ENCODE peak calls at places on chromosomes 4 and X, in nine cellular contexts. O, U, R, Q, J, D, H, M and X are unnamed samples.

GRCh38 chr4:144748814-144749555 is 103.0 kb downstream of the HHIP start:
- DNase-seq in O (no peak), U (no peak), R (no peak), Q (no peak), J (no peak), D (no peak), H (no peak), M (no peak), X (no peak)

GRCh38 chr4:40564815-40565505 is 64.7 kb downstream of the RBM47 start:
- DNase-seq in O (no peak), U (no peak), R (no peak), Q (no peak), J (no peak), D (no peak), H (no peak), M (no peak), X (no peak)

GRCh38 chr4:150337709-150338108 is 244.2 kb upstream of the MAB21L2 start:
- DNase-seq in O (peak), U (no peak), R (no peak), Q (no peak), J (no peak), D (no peak), H (no peak), M (no peak), X (no peak)

GRCh38 chrX:153571159-153571908 is 27.6 kb downstream of the CCNQ start:
- DNase-seq in O (no peak), U (no peak), R (no peak), Q (no peak), J (no peak), D (no peak), H (no peak), M (no peak), X (no peak)

GRCh38 chr4:127741247-127741646 is 11.0 kb downstream of the SLC25A31 start:
- DNase-seq in O (no peak), U (no peak), R (no peak), Q (no peak), J (no peak), D (no peak), H (no peak), M (no peak), X (no peak)

GRCh38 chr4:78616046-78616498 is 64.5 kb downstream of the ANXA3 start:
- DNase-seq in O (peak), U (no peak), R (no peak), Q (no peak), J (no peak), D (no peak), H (no peak), M (no peak), X (no peak)

GRCh38 chrX:105822138-105823091 is at the start of gene NRK:
- DNase-seq in O (no peak), U (no peak), R (no peak), Q (no peak), J (peak), D (no peak), H (peak), M (peak), X (no peak)

GRCh38 chr4:71941001-71941400 is 90.8 kb upstream of the NPFFR2 start:
- DNase-seq in O (peak), U (peak), R (no peak), Q (peak), J (peak), D (no peak), H (no peak), M (no peak), X (no peak)

GRCh38 chr4:170079981-170080380 is 9.8 kb downstream of the AADAT start:
- DNase-seq in O (peak), U (no peak), R (no peak), Q (no peak), J (no peak), D (no peak), H (no peak), M (no peak), X (no peak)

GRCh38 chr4:2646386-2647149 is 109.6 kb downstream of the TNIP2 start:
- DNase-seq in O (no peak), U (no peak), R (no peak), Q (no peak), J (no peak), D (no peak), H (no peak), M (no peak), X (no peak)

GRCh38 chr4:102638621-102639020 is 122.1 kb downstream of the MANBA start:
- DNase-seq in O (no peak), U (no peak), R (no peak), Q (no peak), J (no peak), D (no peak), H (no peak), M (no peak), X (no peak)

GRCh38 chr4:102606261-102606660 is 105.1 kb downstream of the NFKB1 start:
- DNase-seq in O (no peak), U (no peak), R (no peak), Q (no peak), J (no peak), D (no peak), H (no peak), M (no peak), X (no peak)

GRCh38 chrX:94831364-94831763 is 1157.4 kb downstream of the FAM133A start:
- DNase-seq in O (peak), U (no peak), R (no peak), Q (no peak), J (no peak), D (no peak), H (no peak), M (no peak), X (no peak)

GRCh38 chr4:100736651-100737450 is 219.0 kb upstream of the EMCN start:
- DNase-seq in O (peak), U (no peak), R (no peak), Q (peak), J (no peak), D (peak), H (no peak), M (no peak), X (no peak)

GRCh38 chr4:2324891-2325290 is 63.0 kb upstream of the MXD4 start:
- DNase-seq in O (no peak), U (no peak), R (no peak), Q (no peak), J (no peak), D (no peak), H (no peak), M (no peak), X (no peak)

GRCh38 chr4:101818362-101818761 is 27.8 kb downstream of the BANK1 start:
- DNase-seq in O (peak), U (no peak), R (no peak), Q (no peak), J (no peak), D (no peak), H (no peak), M (no peak), X (no peak)

DNA sequence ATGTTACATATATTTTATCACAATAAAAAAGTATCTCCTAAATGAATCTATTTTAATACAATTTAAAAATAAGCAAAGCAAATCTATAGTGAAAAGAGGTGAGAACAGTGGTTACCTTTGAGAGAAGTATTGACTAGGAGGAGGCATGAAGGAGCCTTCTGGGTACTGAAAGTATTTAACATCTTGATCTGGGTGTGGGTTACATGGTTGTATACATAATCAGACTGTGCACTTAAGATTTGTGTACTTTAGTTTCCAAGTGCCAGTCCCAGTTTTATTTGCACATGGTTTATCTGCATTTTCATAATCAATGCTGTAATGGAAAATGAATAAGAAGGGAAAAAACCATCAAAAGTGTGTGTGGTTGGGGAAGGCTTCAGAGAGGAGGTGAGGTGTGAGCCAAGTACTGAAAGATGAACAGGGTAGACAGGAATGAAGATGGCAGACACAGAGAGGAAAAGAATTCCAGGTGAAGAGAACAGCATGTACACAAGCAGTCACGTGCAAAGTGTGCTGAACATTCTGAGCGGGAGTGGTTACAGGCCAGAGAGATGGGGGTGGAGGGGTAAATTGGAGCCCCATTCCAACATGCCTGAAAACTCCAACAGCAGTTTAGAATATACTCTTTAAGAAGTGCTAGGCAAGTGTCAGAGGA is 14.7 kb downstream of the MAP7D2 start:
- DNase-seq in O (no peak), U (no peak), R (no peak), Q (no peak), J (no peak), D (no peak), H (no peak), M (no peak), X (no peak)
- TF ChIP-seq CTCF in O (no peak), U (no peak), R (no peak), Q (no peak), J (no peak), D (no peak), H (no peak), M (no peak), X (no peak)

DNA sequence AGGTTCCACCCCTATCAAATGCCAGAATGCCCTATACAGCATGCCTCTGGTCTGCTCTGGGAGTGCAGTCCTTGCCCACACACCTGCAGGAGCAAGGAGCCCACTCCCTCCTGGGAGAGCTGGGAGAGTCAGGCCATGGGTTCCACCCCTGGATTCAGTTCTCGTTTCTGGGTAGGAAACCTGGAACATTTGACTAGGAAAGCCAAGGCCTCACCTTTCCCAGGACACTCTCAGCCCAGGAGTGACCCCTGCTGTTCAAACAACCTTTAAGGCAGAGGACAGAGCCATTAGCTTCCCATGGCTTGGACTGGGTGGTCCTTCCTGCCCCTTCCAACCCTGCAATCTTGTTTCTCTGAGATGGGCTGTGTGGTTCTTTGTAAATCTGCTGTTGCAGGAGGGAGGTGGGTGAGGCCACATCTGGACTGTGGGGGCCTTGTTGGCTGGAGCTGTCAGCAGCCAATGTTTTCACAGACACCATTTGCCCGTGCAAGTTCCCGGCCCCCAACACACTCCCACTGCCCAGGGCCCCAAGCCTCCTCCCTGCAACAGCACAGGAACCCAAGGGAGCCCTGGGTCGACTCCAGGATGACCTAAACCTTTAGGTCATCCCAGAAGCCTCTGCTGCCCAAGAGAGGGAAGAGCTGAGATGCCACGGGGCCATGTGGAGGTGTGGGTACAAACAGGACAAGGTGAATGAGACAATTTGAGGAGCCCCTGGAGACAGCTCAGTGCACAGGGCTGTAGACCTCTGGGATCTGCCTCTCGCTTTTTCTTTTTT is 104.4 kb downstream of the PJA1 start:
- DNase-seq in O (peak), U (peak), R (no peak), Q (peak), J (peak), D (no peak), H (no peak), M (peak), X (no peak)
- TF ChIP-seq CTCF in O (peak), U (no peak), R (no peak), Q (no peak), J (no peak), D (peak), H (peak), M (peak), X (peak)

DNA sequence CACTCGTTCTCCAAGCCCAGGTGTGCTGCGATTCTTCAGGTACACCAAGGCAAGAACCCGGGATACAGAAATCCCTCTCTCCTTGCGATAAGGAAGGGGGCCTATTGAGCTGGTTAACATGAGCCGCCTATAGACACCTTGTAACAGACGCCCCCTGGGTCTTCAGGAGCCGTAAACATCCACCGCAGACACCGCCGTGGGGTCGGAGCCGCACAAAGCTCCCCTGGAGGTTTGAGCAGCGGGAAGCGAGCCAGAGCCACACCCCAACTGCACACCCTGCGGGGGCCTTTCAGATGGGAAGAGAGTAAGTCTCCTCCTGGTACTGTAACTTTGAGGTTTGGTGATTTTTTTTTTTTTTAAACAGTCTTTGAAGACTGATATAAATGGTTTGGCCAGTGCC is 46.6 kb downstream of the ZFP42 start:
- DNase-seq in O (no peak), U (no peak), R (no peak), Q (no peak), J (peak), D (no peak), H (no peak), M (no peak), X (no peak)
- TF ChIP-seq CTCF in O (no peak), U (no peak), R (no peak), Q (no peak), J (no peak), D (no peak), H (no peak), M (no peak), X (no peak)

DNA sequence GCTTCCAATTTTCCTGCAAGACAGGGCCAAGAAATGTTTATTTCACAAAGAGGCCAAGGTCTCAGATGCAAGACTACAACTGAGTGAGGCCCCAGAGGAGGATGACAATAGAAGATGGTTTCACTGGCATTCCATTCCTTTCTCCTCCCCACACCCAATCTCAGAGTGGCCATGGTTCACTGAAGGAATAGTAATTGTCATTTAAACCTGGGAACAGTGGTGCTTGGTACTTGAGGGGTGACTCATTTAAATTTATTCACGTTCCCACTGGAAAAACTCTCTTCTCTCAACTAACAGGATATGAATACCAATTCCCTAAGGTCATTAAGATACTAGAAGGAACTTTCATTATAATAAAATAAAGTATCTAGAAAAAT is 35.3 kb upstream of the CXCL8 start:
- DNase-seq in O (peak), U (no peak), R (no peak), Q (peak), J (no peak), D (no peak), H (no peak), M (no peak), X (no peak)
- TF ChIP-seq CTCF in O (no peak), U (no peak), R (no peak), Q (no peak), J (no peak), D (no peak), H (no peak), M (no peak), X (no peak)

GRCh38 chr4:54998991-54999390 is 126.4 kb downstream of the KDR start:
- DNase-seq in O (peak), U (no peak), R (no peak), Q (no peak), J (no peak), D (no peak), H (no peak), M (no peak), X (no peak)
- TF ChIP-seq CTCF in O (peak), U (no peak), R (no peak), Q (peak), J (peak), D (no peak), H (peak), M (peak), X (no peak)

GRCh38 chr4:104451573-104451972 is 43.1 kb downstream of the CXXC4 start:
- DNase-seq in O (no peak), U (no peak), R (no peak), Q (no peak), J (no peak), D (no peak), H (no peak), M (no peak), X (no peak)
- TF ChIP-seq CTCF in O (no peak), U (no peak), R (no peak), Q (peak), J (no peak), D (peak), H (peak), M (peak), X (peak)

GRCh38 chr4:99351487-99351886 is 1.1 kb downstream of the ADH1C start:
- DNase-seq in O (no peak), U (no peak), R (no peak), Q (no peak), J (no peak), D (no peak), H (no peak), M (no peak), X (no peak)

GRCh38 chr4:99349338-99349737 is 3.2 kb downstream of the ADH1C start:
- DNase-seq in O (no peak), U (no peak), R (no peak), Q (no peak), J (no peak), D (no peak), H (no peak), M (no peak), X (no peak)

GRCh38 chr4:99356992-99357391 is 4.4 kb upstream of the ADH1C start:
- DNase-seq in O (no peak), U (no peak), R (no peak), Q (no peak), J (no peak), D (no peak), H (no peak), M (no peak), X (no peak)

DNA sequence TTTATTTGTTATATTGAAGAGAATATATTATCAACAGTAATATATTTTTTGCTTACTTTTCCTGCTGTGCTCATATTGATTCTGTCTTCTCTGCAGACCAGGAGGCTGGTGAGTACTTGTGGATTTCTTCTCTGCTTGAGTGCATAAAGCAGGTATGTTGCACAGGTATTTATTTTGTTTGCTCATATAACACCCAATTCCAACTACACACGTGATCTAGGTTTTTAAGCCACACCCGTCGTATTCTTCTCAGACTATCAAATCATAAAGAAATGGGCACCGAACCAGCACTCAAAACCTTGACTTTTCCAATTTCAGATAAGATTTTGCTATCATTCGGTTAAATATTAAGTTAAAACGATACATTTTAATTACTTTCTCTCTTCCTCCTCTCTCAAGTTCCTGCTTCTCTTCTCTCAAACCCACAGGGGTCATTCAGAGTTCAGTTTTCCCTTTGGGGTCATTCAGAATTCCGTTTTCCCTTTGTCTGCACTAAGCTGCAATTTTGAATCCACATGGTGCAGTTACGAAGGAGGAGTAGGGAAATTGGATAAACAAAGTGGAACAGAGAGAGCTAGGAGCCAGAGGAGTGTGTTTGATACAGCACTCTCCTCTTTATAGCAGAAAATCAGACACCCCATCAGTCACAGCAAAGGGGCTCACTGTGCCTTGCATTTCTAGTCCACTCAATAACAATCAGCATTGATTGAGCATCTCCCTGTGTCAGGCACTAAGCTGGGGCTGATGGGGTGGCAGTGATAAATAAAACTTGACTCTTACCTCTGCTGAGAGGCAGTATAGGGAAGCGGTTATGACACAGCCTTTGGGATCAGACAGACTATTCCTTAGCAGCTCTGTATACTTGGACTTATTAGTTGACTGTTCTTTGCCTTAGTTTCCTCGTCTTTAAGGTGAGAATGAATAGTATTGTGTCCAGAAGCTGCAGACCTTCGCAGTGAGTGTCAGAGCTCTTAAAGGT is at the start of gene ADH1C:
- DNase-seq in O (peak), U (no peak), R (no peak), Q (no peak), J (no peak), D (no peak), H (no peak), M (no peak), X (no peak)
- TF ChIP-seq CTCF in O (no peak), U (no peak), R (no peak), Q (no peak), J (no peak), D (no peak), H (no peak), M (no peak), X (no peak)

DNA sequence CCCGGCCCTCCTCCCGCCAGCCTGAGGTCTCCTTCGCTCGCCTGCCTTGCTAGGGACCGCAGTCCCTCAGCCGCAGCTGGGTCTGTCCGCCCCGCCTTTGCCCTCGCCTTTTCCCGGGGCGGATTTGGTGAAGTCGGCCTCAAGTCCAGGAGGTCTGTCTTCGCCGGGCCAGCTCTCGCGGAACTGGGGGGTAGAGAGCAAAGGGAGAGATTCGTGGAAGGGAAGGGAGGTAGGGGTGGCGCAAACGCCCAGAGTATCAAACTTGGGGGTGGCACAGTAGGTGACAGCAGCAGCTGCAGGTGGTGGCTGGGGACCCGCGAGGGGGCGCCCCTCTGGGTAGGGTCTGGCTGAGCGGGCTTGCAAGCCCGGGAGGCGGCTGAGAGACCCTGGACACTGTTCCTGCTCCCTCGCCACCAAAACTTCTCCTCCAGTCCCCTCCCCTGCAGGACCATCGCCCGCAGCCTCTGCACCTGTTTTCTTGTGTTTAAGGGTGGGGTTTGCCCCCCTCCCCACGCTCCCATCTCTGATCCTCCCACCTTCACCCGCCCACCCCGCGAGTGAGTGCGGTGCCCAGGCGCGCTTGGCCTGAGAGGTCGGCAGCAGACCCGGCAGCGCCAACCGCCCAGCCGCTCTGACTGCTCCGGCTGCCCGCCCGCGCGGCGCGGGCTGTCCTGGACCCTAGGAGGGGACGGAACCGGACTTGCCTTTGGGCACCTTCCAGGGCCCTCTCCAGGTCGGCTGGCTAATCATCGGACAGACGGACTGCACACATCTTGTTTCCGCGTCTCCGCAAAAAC is at the start of gene NPY2R:
- DNase-seq in O (no peak), U (peak), R (no peak), Q (no peak), J (peak), D (peak), H (peak), M (no peak), X (no peak)
- TF ChIP-seq CTCF in O (no peak), U (peak), R (no peak), Q (no peak), J (peak), D (no peak), H (no peak), M (no peak), X (no peak)